ENCODE peak calls at places on chromosomes 11 and 22, in seven cellular contexts. Q is epithelial cell of proximal tubule, U is psoas muscle, D is upper lobe of right lung, B is mammary epithelial cell, P is fibroblast of pulmonary artery, T is NB4. K is an unnamed sample.

GRCh38 chr22:26922804-26923203 is 265.4 kb downstream of the MIAT start:
- DNase-seq in Q (no peak), U (no peak), D (no peak), B (no peak), P (no peak), T (no peak), K (no peak)

GRCh38 chr11:3021125-3021524 is 29.0 kb upstream of the NAP1L4 start:
- DNase-seq in Q (no peak), U (no peak), D (no peak), B (peak), P (peak), T (peak), K (no peak)

GRCh38 chr11:47989779-47990178 is 9.4 kb downstream of the PTPRJ start:
- DNase-seq in Q (no peak), U (no peak), D (no peak), B (no peak), P (no peak), T (no peak), K (no peak)

GRCh38 chr11:119346605-119347004 is at the start of gene MFRP:
- DNase-seq in Q (no peak), U (no peak), D (no peak), B (no peak), P (no peak), T (no peak), K (no peak)

GRCh38 chr11:73296501-73297230 is 11.4 kb upstream of the ARHGEF17 start:
- DNase-seq in Q (no peak), U (no peak), D (peak), B (no peak), P (no peak), T (no peak), K (no peak)

GRCh38 chr11:42023267-42023666 is 563.8 kb upstream of the LRRC4C start:
- DNase-seq in Q (no peak), U (no peak), D (no peak), B (no peak), P (no peak), T (no peak), K (no peak)

GRCh38 chr11:122023614-122024250 is 92.3 kb downstream of the BLID start:
- DNase-seq in Q (no peak), U (no peak), D (no peak), B (no peak), P (no peak), T (no peak), K (no peak)

GRCh38 chr22:21697866-21698265 is 32.1 kb downstream of the PPIL2 start:
- DNase-seq in Q (no peak), U (no peak), D (no peak), B (no peak), P (peak), T (no peak), K (no peak)

GRCh38 chr22:23062616-23063538 is 7.4 kb upstream of the GNAZ start:
- DNase-seq in Q (no peak), U (no peak), D (peak), B (no peak), P (no peak), T (no peak), K (no peak)

GRCh38 chr11:19306570-19306969 is 65.8 kb upstream of the E2F8 start:
- DNase-seq in Q (no peak), U (no peak), D (no peak), B (no peak), P (no peak), T (no peak), K (no peak)

GRCh38 chr22:39526736-39527171 is 5.8 kb downstream of the RPS19BP1 start:
- DNase-seq in Q (no peak), U (no peak), D (no peak), B (no peak), P (no peak), T (peak), K (no peak)

GRCh38 chr11:12363373-12363772 is 14.0 kb upstream of the PARVA start:
- DNase-seq in Q (no peak), U (no peak), D (no peak), B (no peak), P (no peak), T (no peak), K (no peak)
- H3K4me3 ChIP-seq in Q (no peak), U (no peak), D (no peak), B (no peak), P (no peak), T (no peak), K (no peak)

DNA sequence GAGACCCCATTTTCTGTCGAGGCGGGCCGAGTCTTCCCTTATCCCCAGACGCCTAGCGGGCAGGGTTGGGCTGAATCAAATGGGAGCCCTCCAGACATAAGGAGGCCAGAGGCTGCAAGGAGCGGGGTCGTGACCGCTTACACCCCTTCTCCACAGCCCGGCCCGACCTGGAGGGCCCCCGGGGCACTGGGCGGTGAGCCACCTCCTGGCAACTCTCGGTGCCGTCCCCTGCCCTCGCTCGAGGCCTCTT is 499 bp upstream of the GP1BB start:
- DNase-seq in Q (no peak), U (no peak), D (no peak), B (no peak), P (no peak), T (no peak), K (no peak)
- H3K4me3 ChIP-seq in Q (no peak), U (no peak), D (no peak), B (no peak), P (no peak), T (no peak), K (no peak)

DNA sequence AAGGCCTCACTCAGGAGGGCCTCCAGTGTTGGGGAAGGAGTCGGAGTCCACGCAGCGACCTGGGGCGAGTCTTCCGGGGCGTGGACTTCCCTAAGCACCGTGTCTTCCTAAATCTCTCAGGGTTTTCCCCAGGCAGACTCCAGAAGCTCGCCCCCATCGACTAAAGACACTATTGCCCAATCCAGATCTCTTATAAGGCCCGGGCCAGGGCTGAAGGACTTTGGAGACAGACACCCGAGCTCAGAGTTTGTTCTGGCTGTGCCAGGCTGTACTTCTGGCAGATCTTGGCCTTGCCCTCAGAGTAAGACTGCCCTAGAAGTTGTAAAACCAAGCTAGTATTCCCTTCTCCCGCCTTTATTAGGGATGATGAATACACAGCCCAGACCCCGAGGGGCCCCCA is 191.4 kb downstream of the BUD13 start:
- DNase-seq in Q (no peak), U (no peak), D (no peak), B (no peak), P (no peak), T (no peak), K (no peak)
- H3K4me3 ChIP-seq in Q (no peak), U (no peak), D (no peak), B (no peak), P (no peak), T (no peak), K (no peak)

GRCh38 chr22:42444060-42444904 is 12.1 kb upstream of the NFAM1 start:
- DNase-seq in Q (no peak), U (peak), D (peak), B (peak), P (peak), T (peak), K (peak)

GRCh38 chr22:42439821-42440674 is 7.8 kb upstream of the NFAM1 start:
- DNase-seq in Q (no peak), U (peak), D (peak), B (peak), P (peak), T (peak), K (no peak)

GRCh38 chr22:42440728-42441127 is 8.5 kb upstream of the NFAM1 start:
- DNase-seq in Q (no peak), U (no peak), D (no peak), B (no peak), P (no peak), T (no peak), K (no peak)

GRCh38 chr22:42443240-42444059 is 11.2 kb upstream of the NFAM1 start:
- DNase-seq in Q (no peak), U (no peak), D (no peak), B (no peak), P (peak), T (no peak), K (no peak)

GRCh38 chr22:42442746-42443145 is 10.5 kb upstream of the NFAM1 start:
- DNase-seq in Q (no peak), U (no peak), D (no peak), B (no peak), P (no peak), T (no peak), K (no peak)
- H3K4me3 ChIP-seq in Q (no peak), U (no peak), D (no peak), B (no peak), P (no peak), T (no peak), K (no peak)

GRCh38 chr11:35583843-35584242 is 34.4 kb upstream of the FJX1 start:
- DNase-seq in Q (no peak), U (no peak), D (no peak), B (peak), P (no peak), T (no peak), K (no peak)
- H3K4me3 ChIP-seq in Q (no peak), U (no peak), D (no peak), B (no peak), P (no peak), T (no peak), K (no peak)

DNA sequence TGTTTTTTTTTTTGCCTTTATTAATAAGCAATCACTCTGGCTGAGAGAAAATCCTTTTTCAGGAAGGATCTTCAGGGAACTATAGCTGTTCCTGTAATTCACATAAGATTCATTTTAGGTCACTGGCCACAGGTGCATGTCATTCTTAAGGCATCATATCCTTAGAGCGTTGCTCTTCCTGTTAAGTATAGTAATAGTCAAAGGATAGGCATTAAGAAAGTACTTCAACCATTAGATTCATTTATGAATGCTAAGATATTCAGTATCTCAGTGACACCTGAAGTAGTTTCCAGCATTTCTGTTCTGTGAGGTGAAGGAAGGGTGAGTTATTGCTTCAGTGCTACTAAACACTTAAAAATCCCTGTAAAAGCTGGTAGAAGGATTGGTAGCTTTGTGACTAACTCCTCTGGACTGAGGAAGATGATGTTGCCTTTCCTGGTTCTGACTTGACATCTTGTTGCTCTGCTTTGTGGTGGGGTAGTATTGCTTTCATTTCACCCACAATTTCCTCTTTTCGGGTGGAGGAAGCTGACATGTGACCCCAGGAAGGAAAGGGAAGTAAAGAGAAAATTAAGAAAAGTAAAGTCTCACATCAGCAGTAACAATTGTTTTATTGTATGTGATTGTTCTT is 34.7 kb downstream of the RNF169 start:
- DNase-seq in Q (peak), U (no peak), D (no peak), B (peak), P (peak), T (peak), K (peak)
- H3K4me3 ChIP-seq in Q (no peak), U (no peak), D (no peak), B (no peak), P (no peak), T (no peak), K (no peak)

GRCh38 chr11:65488273-65489058 is 10.4 kb upstream of the MALAT1 start:
- DNase-seq in Q (no peak), U (peak), D (peak), B (peak), P (peak), T (no peak), K (no peak)
- H3K4me3 ChIP-seq in Q (peak), U (peak), D (no peak), B (peak), P (peak), T (no peak), K (no peak)